ENCODE peak calls at places on chromosomes 3 and 15, in six cellular contexts. One of them, this sample, is unnamed.

GRCh38 chr3:171162986-171163723 is 136.6 kb upstream of the SLC2A2 start:
- DNase-seq in endodermal cell: no peak
- DNase-seq in breast epithelium: no peak
- DNase-seq in WTC11: no peak
- DNase-seq in sigmoid colon: no peak
- DNase-seq in cardiac muscle cell: no peak
- DNase-seq in this sample: no peak

GRCh38 chr3:42498791-42499477 is 3.5 kb upstream of the VIPR1 start:
- DNase-seq in cardiac muscle cell: no peak
- DNase-seq in WTC11: no peak
- DNase-seq in breast epithelium: peak
- DNase-seq in endodermal cell: peak
- DNase-seq in sigmoid colon: peak
- DNase-seq in this sample: no peak

GRCh38 chr3:134933997-134934396 is 138.9 kb downstream of the EPHB1 start:
- DNase-seq in endodermal cell: no peak
- DNase-seq in sigmoid colon: peak
- DNase-seq in WTC11: no peak
- DNase-seq in breast epithelium: no peak
- DNase-seq in cardiac muscle cell: no peak
- DNase-seq in this sample: no peak

GRCh38 chr3:188006726-188007393 is 147.1 kb upstream of the LPP start:
- DNase-seq in WTC11: no peak
- DNase-seq in sigmoid colon: no peak
- DNase-seq in breast epithelium: no peak
- DNase-seq in endodermal cell: no peak
- DNase-seq in cardiac muscle cell: peak
- DNase-seq in this sample: no peak

GRCh38 chr3:98735761-98736269 is 27.3 kb upstream of the ST3GAL6 start:
- DNase-seq in endodermal cell: no peak
- DNase-seq in WTC11: no peak
- DNase-seq in sigmoid colon: no peak
- DNase-seq in cardiac muscle cell: no peak
- DNase-seq in breast epithelium: no peak
- DNase-seq in this sample: no peak

GRCh38 chr15:28726102-28726501 is 13.9 kb upstream of the GOLGA8M start:
- DNase-seq in cardiac muscle cell: no peak
- DNase-seq in breast epithelium: no peak
- DNase-seq in endodermal cell: no peak
- DNase-seq in sigmoid colon: no peak
- DNase-seq in WTC11: no peak
- DNase-seq in this sample: no peak

GRCh38 chr15:25243800-25244097 is 195.1 kb downstream of the UBE3A start:
- DNase-seq in cardiac muscle cell: no peak
- DNase-seq in endodermal cell: no peak
- DNase-seq in sigmoid colon: no peak
- DNase-seq in WTC11: peak
- DNase-seq in breast epithelium: peak
- DNase-seq in this sample: peak

GRCh38 chr3:120563356-120564022 is 32.6 kb upstream of the NDUFB4 start:
- DNase-seq in sigmoid colon: no peak
- DNase-seq in endodermal cell: no peak
- DNase-seq in breast epithelium: no peak
- DNase-seq in cardiac muscle cell: no peak
- DNase-seq in WTC11: no peak
- DNase-seq in this sample: no peak

GRCh38 chr3:74089854-74090253 is 465.1 kb upstream of the PDZRN3 start:
- DNase-seq in sigmoid colon: no peak
- DNase-seq in breast epithelium: no peak
- DNase-seq in endodermal cell: no peak
- DNase-seq in cardiac muscle cell: no peak
- DNase-seq in WTC11: no peak
- DNase-seq in this sample: no peak

GRCh38 chr3:175185903-175186302 is 326.8 kb downstream of the NAALADL2 start:
- DNase-seq in endodermal cell: no peak
- DNase-seq in breast epithelium: no peak
- DNase-seq in cardiac muscle cell: no peak
- DNase-seq in WTC11: no peak
- DNase-seq in sigmoid colon: no peak
- DNase-seq in this sample: no peak

GRCh38 chr15:77649610-77650009 is 16.9 kb upstream of the LINGO1 start:
- DNase-seq in endodermal cell: no peak
- DNase-seq in breast epithelium: no peak
- DNase-seq in sigmoid colon: no peak
- DNase-seq in WTC11: no peak
- DNase-seq in cardiac muscle cell: no peak
- DNase-seq in this sample: no peak

GRCh38 chr3:110856916-110857315 is 214.7 kb upstream of the NECTIN3 start:
- DNase-seq in cardiac muscle cell: no peak
- DNase-seq in breast epithelium: no peak
- DNase-seq in endodermal cell: no peak
- DNase-seq in WTC11: no peak
- DNase-seq in sigmoid colon: no peak
- DNase-seq in this sample: no peak

GRCh38 chr3:98532275-98532637 is 478 bp downstream of the GPR15 start:
- DNase-seq in cardiac muscle cell: no peak
- DNase-seq in sigmoid colon: no peak
- DNase-seq in breast epithelium: no peak
- DNase-seq in WTC11: no peak
- DNase-seq in endodermal cell: no peak
- DNase-seq in this sample: no peak

GRCh38 chr3:101043687-101044078 is 50.5 kb upstream of the ABI3BP start:
- DNase-seq in breast epithelium: no peak
- DNase-seq in sigmoid colon: no peak
- DNase-seq in endodermal cell: no peak
- DNase-seq in cardiac muscle cell: no peak
- DNase-seq in WTC11: no peak
- DNase-seq in this sample: no peak

GRCh38 chr3:145639880-145640279 is 521.1 kb downstream of the PLOD2 start:
- DNase-seq in endodermal cell: peak
- DNase-seq in sigmoid colon: no peak
- DNase-seq in breast epithelium: no peak
- DNase-seq in cardiac muscle cell: no peak
- DNase-seq in WTC11: no peak
- DNase-seq in this sample: no peak

GRCh38 chr15:81645470-81645869 is 271.5 kb upstream of the TMC3 start:
- DNase-seq in endodermal cell: peak
- DNase-seq in cardiac muscle cell: no peak
- DNase-seq in WTC11: no peak
- DNase-seq in breast epithelium: no peak
- DNase-seq in sigmoid colon: no peak
- DNase-seq in this sample: no peak
- TF ChIP-seq CTCF in endodermal cell: peak
- TF ChIP-seq CTCF in cardiac muscle cell: no peak
- TF ChIP-seq CTCF in WTC11: no peak
- TF ChIP-seq CTCF in breast epithelium: no peak
- TF ChIP-seq CTCF in sigmoid colon: no peak
- TF ChIP-seq CTCF in this sample: no peak

DNA sequence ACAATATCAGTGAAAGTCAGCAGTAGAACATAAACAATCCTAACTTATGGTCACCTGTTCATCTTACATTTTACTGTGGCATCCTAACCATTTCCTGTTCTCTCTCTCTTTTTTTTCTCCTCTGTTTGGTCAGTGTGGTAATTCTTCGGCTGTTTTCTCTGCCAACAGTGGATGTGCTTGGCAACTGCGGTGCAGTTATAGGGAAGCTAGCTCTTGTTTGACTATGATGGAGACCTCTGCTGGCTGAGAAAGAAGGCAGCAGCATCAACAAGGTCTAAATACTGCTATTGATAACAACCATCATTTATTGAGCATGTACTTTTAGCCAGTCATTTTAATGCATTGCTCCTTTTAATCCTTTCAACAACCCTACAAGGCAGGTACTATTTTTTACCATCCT is 723 bp upstream of the DRD3 start:
- DNase-seq in cardiac muscle cell: peak
- DNase-seq in endodermal cell: peak
- DNase-seq in WTC11: peak
- DNase-seq in breast epithelium: no peak
- DNase-seq in sigmoid colon: no peak
- DNase-seq in this sample: no peak
- TF ChIP-seq CTCF in cardiac muscle cell: peak
- TF ChIP-seq CTCF in endodermal cell: peak
- TF ChIP-seq CTCF in WTC11: no peak
- TF ChIP-seq CTCF in breast epithelium: no peak
- TF ChIP-seq CTCF in sigmoid colon: no peak
- TF ChIP-seq CTCF in this sample: no peak

DNA sequence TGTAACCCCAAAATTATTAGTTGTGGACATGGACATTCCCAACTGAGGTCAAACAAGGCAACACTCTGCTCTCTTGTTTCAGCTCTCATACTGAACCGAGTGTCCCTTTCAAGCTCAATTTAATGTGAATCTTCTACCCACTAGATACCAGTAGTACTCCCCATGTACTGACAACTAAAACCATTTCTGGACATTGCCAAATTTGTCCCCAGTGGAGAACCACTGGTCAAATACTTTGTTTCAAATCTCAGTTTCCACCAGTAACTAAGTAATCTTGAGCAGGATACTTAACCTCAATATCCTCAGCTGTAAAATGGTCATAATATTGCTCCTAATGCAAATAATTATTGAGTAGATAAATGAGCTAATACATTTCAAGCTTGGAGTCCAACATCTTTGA is 566.0 kb downstream of the ZIC1 start:
- DNase-seq in sigmoid colon: no peak
- DNase-seq in endodermal cell: no peak
- DNase-seq in breast epithelium: no peak
- DNase-seq in WTC11: no peak
- DNase-seq in cardiac muscle cell: no peak
- DNase-seq in this sample: no peak
- TF ChIP-seq CTCF in sigmoid colon: no peak
- TF ChIP-seq CTCF in endodermal cell: no peak
- TF ChIP-seq CTCF in breast epithelium: no peak
- TF ChIP-seq CTCF in WTC11: no peak
- TF ChIP-seq CTCF in cardiac muscle cell: no peak
- TF ChIP-seq CTCF in this sample: no peak

GRCh38 chr3:27593173-27593572 is 109.0 kb upstream of the SLC4A7 start:
- DNase-seq in breast epithelium: no peak
- DNase-seq in sigmoid colon: no peak
- DNase-seq in endodermal cell: no peak
- DNase-seq in WTC11: no peak
- DNase-seq in cardiac muscle cell: no peak
- DNase-seq in this sample: no peak

GRCh38 chr3:27591811-27592210 is 107.6 kb upstream of the SLC4A7 start:
- DNase-seq in endodermal cell: no peak
- DNase-seq in breast epithelium: no peak
- DNase-seq in sigmoid colon: no peak
- DNase-seq in cardiac muscle cell: no peak
- DNase-seq in WTC11: no peak
- DNase-seq in this sample: no peak

GRCh38 chr3:27596920-27597319 is 112.7 kb upstream of the SLC4A7 start:
- DNase-seq in sigmoid colon: no peak
- DNase-seq in WTC11: no peak
- DNase-seq in breast epithelium: no peak
- DNase-seq in endodermal cell: no peak
- DNase-seq in cardiac muscle cell: no peak
- DNase-seq in this sample: no peak

GRCh38 chr3:27594096-27594690 is 110.0 kb upstream of the SLC4A7 start:
- DNase-seq in WTC11: no peak
- DNase-seq in breast epithelium: no peak
- DNase-seq in endodermal cell: no peak
- DNase-seq in cardiac muscle cell: no peak
- DNase-seq in sigmoid colon: no peak
- DNase-seq in this sample: no peak

GRCh38 chr3:27596334-27596841 is 112.2 kb upstream of the SLC4A7 start:
- DNase-seq in sigmoid colon: no peak
- DNase-seq in breast epithelium: no peak
- DNase-seq in endodermal cell: no peak
- DNase-seq in cardiac muscle cell: no peak
- DNase-seq in WTC11: no peak
- DNase-seq in this sample: no peak
- TF ChIP-seq CTCF in sigmoid colon: no peak
- TF ChIP-seq CTCF in breast epithelium: no peak
- TF ChIP-seq CTCF in endodermal cell: no peak
- TF ChIP-seq CTCF in cardiac muscle cell: no peak
- TF ChIP-seq CTCF in WTC11: no peak
- TF ChIP-seq CTCF in this sample: no peak

GRCh38 chr3:132315851-132316250 is 1.4 kb upstream of the ACP3 start:
- DNase-seq in sigmoid colon: no peak
- DNase-seq in WTC11: no peak
- DNase-seq in breast epithelium: no peak
- DNase-seq in endodermal cell: no peak
- DNase-seq in cardiac muscle cell: no peak
- DNase-seq in this sample: no peak

GRCh38 chr3:132311860-132312259 is 5.3 kb upstream of the ACP3 start:
- DNase-seq in sigmoid colon: no peak
- DNase-seq in cardiac muscle cell: no peak
- DNase-seq in endodermal cell: no peak
- DNase-seq in breast epithelium: no peak
- DNase-seq in WTC11: no peak
- DNase-seq in this sample: no peak

GRCh38 chr3:132321321-132321720 is 4.1 kb downstream of the ACP3 start:
- DNase-seq in sigmoid colon: no peak
- DNase-seq in endodermal cell: no peak
- DNase-seq in WTC11: no peak
- DNase-seq in cardiac muscle cell: no peak
- DNase-seq in breast epithelium: no peak
- DNase-seq in this sample: no peak

GRCh38 chr3:132318451-132318850 is 1.2 kb downstream of the ACP3 start:
- DNase-seq in cardiac muscle cell: no peak
- DNase-seq in sigmoid colon: no peak
- DNase-seq in endodermal cell: no peak
- DNase-seq in WTC11: no peak
- DNase-seq in breast epithelium: no peak
- DNase-seq in this sample: no peak

DNA sequence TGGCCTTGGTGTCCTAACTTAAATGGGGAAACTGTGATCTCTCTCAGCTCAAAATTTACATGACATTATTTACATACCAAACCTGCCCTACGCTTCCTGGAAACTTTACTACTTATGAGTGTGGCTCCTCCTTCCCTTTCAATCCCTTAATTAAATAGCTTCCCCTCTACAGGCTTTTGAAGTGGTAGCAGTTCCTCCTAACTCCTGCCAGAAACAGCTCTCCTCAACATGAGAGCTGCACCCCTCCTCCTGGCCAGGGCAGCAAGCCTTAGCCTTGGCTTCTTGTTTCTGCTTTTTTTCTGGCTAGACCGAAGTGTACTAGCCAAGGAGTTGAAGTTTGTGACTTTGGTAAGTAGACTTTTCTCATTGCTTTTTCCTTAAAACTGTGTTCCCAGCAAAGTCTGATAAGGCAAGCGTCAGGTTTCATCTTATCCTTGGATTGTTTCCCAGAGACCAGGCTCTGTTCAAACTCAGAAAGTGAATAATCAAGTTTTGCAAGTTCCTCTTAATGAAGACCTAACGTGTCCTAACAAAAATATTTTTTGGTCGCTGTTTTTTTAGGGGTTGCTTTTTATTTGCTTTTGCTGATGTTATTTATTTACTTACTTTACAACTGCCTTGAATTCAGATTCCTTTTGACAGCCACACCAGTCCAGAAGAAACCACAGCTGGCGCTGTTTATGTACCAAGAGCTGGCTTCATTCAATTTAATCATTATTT is at the start of gene ACP3:
- DNase-seq in cardiac muscle cell: peak
- DNase-seq in WTC11: no peak
- DNase-seq in breast epithelium: no peak
- DNase-seq in endodermal cell: peak
- DNase-seq in sigmoid colon: no peak
- DNase-seq in this sample: no peak
- TF ChIP-seq CTCF in cardiac muscle cell: no peak
- TF ChIP-seq CTCF in WTC11: no peak
- TF ChIP-seq CTCF in breast epithelium: no peak
- TF ChIP-seq CTCF in endodermal cell: no peak
- TF ChIP-seq CTCF in sigmoid colon: no peak
- TF ChIP-seq CTCF in this sample: no peak

GRCh38 chr3:167493240-167493639 is 19.4 kb upstream of the SERPINI2 start:
- DNase-seq in cardiac muscle cell: no peak
- DNase-seq in WTC11: peak
- DNase-seq in endodermal cell: peak
- DNase-seq in sigmoid colon: no peak
- DNase-seq in breast epithelium: no peak
- DNase-seq in this sample: no peak
- TF ChIP-seq CTCF in cardiac muscle cell: no peak
- TF ChIP-seq CTCF in WTC11: peak
- TF ChIP-seq CTCF in endodermal cell: peak
- TF ChIP-seq CTCF in sigmoid colon: no peak
- TF ChIP-seq CTCF in breast epithelium: no peak
- TF ChIP-seq CTCF in this sample: peak